ENCODE peak calls at places on chromosomes 7 and 10, in five cellular contexts. F is GM12878, D is SK-N-SH, N is HepG2, R is K562. Q is an unnamed sample. For H4K20me1, the result is how much of the 10 kb centered on the place peaks cover.

GRCh38 chr10:86793696-86794095 is 37.3 kb downstream of the BMPR1A start:
- DNase-seq in N (no peak), D (no peak), R (no peak), F (no peak), Q (no peak)

GRCh38 chr7:137983308-137984008 is 18.4 kb downstream of the CREB3L2 start:
- DNase-seq in F (no peak), R (no peak), D (no peak), N (peak), Q (no peak)

GRCh38 chr10:122294006-122294405 is 22.9 kb downstream of the BTBD16 start:
- DNase-seq in D (no peak), R (no peak), F (no peak), N (no peak), Q (no peak)

GRCh38 chr10:14952851-14953451 is 945 bp downstream of the DCLRE1C start:
- DNase-seq in N (no peak), R (peak), F (no peak), D (peak), Q (no peak)

GRCh38 chr10:33258951-33259350 is 75.5 kb downstream of the NRP1 start:
- DNase-seq in D (no peak), R (no peak), N (no peak), F (no peak), Q (no peak)

GRCh38 chr10:101305241-101306230 is 48.4 kb upstream of the BTRC start:
- DNase-seq in R (no peak), F (no peak), N (no peak), D (no peak), Q (no peak)

GRCh38 chr7:150367677-150368097 is 935 bp upstream of the REPIN1 start:
- DNase-seq in N (no peak), F (no peak), R (no peak), D (no peak), Q (no peak)

GRCh38 chr10:110872145-110872983 is 636 bp downstream of the PDCD4 start:
- DNase-seq in N (peak), F (no peak), D (peak), R (peak), Q (peak)

GRCh38 chr7:15686209-15686956 is at the start of gene MEOX2:
- DNase-seq in R (no peak), F (no peak), D (peak), N (no peak), Q (peak)

GRCh38 chr10:44988957-44989620 is 10.5 kb upstream of the DEPP1 start:
- DNase-seq in D (no peak), N (no peak), R (no peak), F (no peak), Q (peak)

GRCh38 chr7:21965318-21965717 is 19.6 kb upstream of the CDCA7L start:
- DNase-seq in R (no peak), F (no peak), D (no peak), N (no peak), Q (no peak)

GRCh38 chr10:72079356-72079755 is 9.0 kb downstream of the SPOCK2 start:
- DNase-seq in D (peak), N (no peak), R (no peak), F (no peak), Q (no peak)

GRCh38 chr10:72081772-72082590 is 6.4 kb downstream of the SPOCK2 start:
- DNase-seq in D (peak), R (no peak), N (no peak), F (no peak), Q (no peak)

GRCh38 chr10:72080042-72081035 is 8.0 kb downstream of the SPOCK2 start:
- DNase-seq in F (no peak), R (no peak), N (no peak), D (no peak), Q (peak)

GRCh38 chr10:72083234-72084093 is 4.9 kb downstream of the SPOCK2 start:
- DNase-seq in R (no peak), N (no peak), D (no peak), F (no peak), Q (no peak)

DNA sequence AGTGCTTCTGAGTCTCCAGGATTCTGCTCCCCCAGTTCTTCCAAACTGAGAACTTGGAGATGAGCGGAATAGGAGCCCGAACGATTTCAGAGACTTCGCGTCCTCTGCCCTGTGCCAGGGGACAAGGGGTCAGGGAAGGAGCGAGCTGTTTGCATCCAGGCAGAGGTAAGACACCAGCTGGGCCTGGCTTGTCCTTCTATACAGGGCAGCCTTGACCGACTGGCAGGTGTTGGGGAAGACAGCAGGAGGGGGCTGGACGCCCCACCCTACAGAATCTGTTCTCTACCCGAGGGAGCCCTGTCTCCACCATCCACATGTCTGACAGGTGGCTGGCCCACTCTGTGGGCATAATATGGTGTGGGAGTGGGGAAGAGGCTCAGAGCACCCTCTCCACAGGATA is 7.1 kb downstream of the SPOCK2 start:
- DNase-seq in N (no peak), R (no peak), F (no peak), D (no peak), Q (peak)
- TF ChIP-seq CHD2 in N (no peak), R (no peak), F (no peak), D (no peak), Q (no peak)

DNA sequence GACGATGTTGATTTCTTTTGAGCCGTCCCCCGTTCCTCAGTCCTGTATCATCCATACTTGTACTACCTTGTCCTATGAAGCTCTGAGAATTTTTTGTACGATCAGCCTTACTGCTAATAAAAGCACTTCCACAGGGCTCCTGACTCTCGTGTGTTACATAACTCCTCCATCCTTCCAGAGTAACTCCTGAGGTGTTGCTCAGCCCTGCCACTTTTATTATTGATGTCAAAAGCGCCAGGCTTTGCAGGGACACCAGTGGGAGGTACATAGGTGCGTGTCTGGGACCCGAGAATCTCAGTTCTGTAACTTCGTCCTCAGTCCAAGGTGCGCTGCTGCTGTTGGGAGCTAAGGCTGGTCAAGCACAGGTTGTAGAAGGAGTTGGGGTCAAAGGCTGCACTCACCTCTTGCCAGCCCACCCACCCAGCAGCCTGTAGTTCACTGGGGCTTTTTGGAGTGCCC is 957 bp downstream of the UFSP1 start:
- DNase-seq in F (no peak), D (no peak), N (no peak), R (peak), Q (no peak)
- H4K20me1 ChIP-seq in F (under half), D (under half), N (under half), R (under half), Q (under half)

GRCh38 chr7:1611708-1612241 is 41.9 kb upstream of the PSMG3 start:
- DNase-seq in R (no peak), N (no peak), D (peak), F (no peak), Q (no peak)
- TF ChIP-seq CHD2 in R (no peak), N (no peak), D (no peak), F (no peak), Q (no peak)

GRCh38 chr10:117339979-117340378 is 35.3 kb downstream of the PDZD8 start:
- DNase-seq in N (no peak), D (no peak), R (no peak), F (no peak), Q (no peak)
- H4K20me1 ChIP-seq in N (under half), D (under half), R (under half), F (under half), Q (under half)

DNA sequence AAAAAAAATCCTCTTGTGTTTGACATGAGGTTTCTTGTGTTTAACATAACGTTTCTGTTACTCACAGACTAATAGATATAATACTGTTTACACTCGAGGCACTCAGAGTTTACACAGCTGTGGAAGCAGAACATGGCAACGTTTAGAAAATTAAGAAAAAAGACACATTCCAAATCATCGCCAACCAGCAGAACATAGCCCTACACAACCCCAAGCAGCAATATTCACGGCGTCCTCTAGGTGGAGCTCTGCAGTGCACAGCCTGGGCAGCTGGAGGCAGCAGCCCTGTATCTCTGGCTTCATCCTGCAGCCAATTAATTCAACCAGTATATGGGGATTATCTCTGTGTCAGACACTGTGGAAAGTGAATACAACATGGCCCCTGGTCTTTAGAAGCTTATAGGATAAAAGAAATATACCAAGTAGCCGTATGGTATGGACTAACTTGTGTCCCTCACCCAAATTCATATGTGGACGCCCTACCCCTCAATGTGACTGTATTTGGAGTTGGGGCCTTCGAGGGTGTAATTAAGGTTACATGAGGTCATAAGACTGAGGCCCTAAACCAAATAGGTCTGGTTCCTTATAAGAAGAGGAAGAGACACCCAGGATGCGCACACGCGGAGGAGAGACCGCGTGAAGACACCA is 36.5 kb downstream of the ASB13 start:
- DNase-seq in N (peak), D (peak), R (peak), F (peak), Q (peak)
- TF ChIP-seq CHD2 in N (no peak), D (no peak), R (no peak), F (no peak), Q (no peak)

GRCh38 chr10:132590752-132591121 is 53.1 kb downstream of the INPP5A start:
- DNase-seq in N (no peak), R (no peak), F (no peak), D (no peak), Q (no peak)

GRCh38 chr10:132589681-132590080 is 52.1 kb downstream of the INPP5A start:
- DNase-seq in N (no peak), F (no peak), D (no peak), R (no peak), Q (no peak)

GRCh38 chr10:132592790-132593788 is 55.5 kb downstream of the INPP5A start:
- DNase-seq in D (no peak), R (no peak), N (no peak), F (peak), Q (no peak)

GRCh38 chr10:132590094-132590751 is 52.6 kb downstream of the INPP5A start:
- DNase-seq in R (no peak), F (no peak), D (no peak), N (no peak), Q (no peak)

GRCh38 chr10:132591166-132591971 is 53.8 kb downstream of the INPP5A start:
- DNase-seq in R (no peak), D (no peak), N (peak), F (no peak), Q (no peak)
- H4K20me1 ChIP-seq in R (under half), D (under half), N (under half), F (under half), Q (under half)

GRCh38 chr10:79944428-79945395 is 4.2 kb downstream of the SFTPD start:
- DNase-seq in D (no peak), N (no peak), F (no peak), R (no peak), Q (no peak)

GRCh38 chr10:79947787-79948424 is 999 bp downstream of the SFTPD start:
- DNase-seq in R (no peak), D (no peak), F (no peak), N (no peak), Q (no peak)

GRCh38 chr10:79947083-79947415 is 1.9 kb downstream of the SFTPD start:
- DNase-seq in R (no peak), N (no peak), F (no peak), D (no peak), Q (no peak)

GRCh38 chr10:79943871-79944270 is 5.0 kb downstream of the SFTPD start:
- DNase-seq in R (no peak), N (no peak), F (no peak), D (no peak), Q (no peak)

GRCh38 chr10:79946270-79947082 is 2.4 kb downstream of the SFTPD start:
- DNase-seq in F (no peak), N (no peak), R (no peak), D (no peak), Q (peak)
- TF ChIP-seq CHD2 in F (no peak), N (no peak), R (no peak), D (no peak), Q (no peak)

DNA sequence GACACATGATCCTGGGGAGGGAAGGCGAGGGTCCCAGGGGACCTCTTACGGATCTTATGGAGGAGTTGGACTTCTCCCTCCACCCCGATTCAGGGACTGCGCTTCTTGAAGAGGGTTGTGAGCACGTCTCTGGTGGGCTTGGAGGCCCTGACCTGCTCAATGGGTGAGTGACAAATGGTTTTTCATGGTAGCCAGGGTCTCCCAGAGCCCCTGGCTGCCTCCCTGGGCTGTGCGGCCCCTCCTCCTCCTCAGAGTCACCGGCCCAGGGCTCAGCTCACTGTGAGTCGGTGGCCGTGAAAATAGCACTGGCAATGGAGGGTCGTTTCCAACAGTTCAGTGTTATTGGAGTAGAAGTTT is 26.6 kb downstream of the INPP5A start:
- DNase-seq in N (no peak), D (no peak), F (no peak), R (no peak), Q (no peak)
- H4K20me1 ChIP-seq in N (under half), D (under half), F (under half), R (under half), Q (under half)

Q was measured in H1.